ENCODE peak calls at places on chromosomes 3 and 15, in four cellular contexts. C is endothelial cell, D is neural crest cell, Y is HepG2. Q is an unnamed sample.

GRCh38 chr3:188956839-188957489 is 214.8 kb upstream of the TPRG1 start:
- DNase-seq in C (peak), D (peak), Y (peak), Q (peak)

GRCh38 chr3:136899622-136900158 is 37.7 kb downstream of the NCK1 start:
- DNase-seq in C (no peak), D (no peak), Y (no peak), Q (no peak)

GRCh38 chr15:22253676-22254408 is 173.5 kb downstream of the OR4M2 start:
- DNase-seq in C (no peak), D (no peak), Y (no peak), Q (no peak)

GRCh38 chr15:57012557-57012956 is 94.1 kb downstream of the TCF12 start:
- DNase-seq in C (no peak), D (no peak), Y (no peak), Q (no peak)

GRCh38 chr3:100769693-100770092 is 60.4 kb downstream of the TFG start:
- DNase-seq in C (no peak), D (no peak), Y (no peak), Q (no peak)

GRCh38 chr3:122493296-122493695 is 21.4 kb downstream of the KPNA1 start:
- DNase-seq in C (no peak), D (no peak), Y (no peak), Q (no peak)

GRCh38 chr3:188881954-188882641 is 289.7 kb upstream of the TPRG1 start:
- DNase-seq in C (no peak), D (no peak), Y (peak), Q (no peak)

GRCh38 chr3:117455782-117456181 is 746.2 kb downstream of the TUSC7 start:
- DNase-seq in C (no peak), D (no peak), Y (no peak), Q (no peak)

GRCh38 chr15:74816624-74817369 is 4.2 kb downstream of the LMAN1L start:
- DNase-seq in C (no peak), D (no peak), Y (no peak), Q (no peak)

GRCh38 chr15:100373942-100374341 is 32.2 kb upstream of the ADAMTS17 start:
- DNase-seq in C (no peak), D (no peak), Y (no peak), Q (no peak)

GRCh38 chr3:23389089-23389488 is 186.0 kb downstream of the UBE2E2 start:
- DNase-seq in C (peak), D (no peak), Y (no peak), Q (no peak)

GRCh38 chr3:170802164-170803151 is 67.5 kb downstream of the RPL22L1 start:
- DNase-seq in C (no peak), D (no peak), Y (no peak), Q (no peak)

GRCh38 chr3:106699093-106699492 is 678.1 kb upstream of the CCDC54 start:
- DNase-seq in C (no peak), D (no peak), Y (no peak), Q (no peak)

GRCh38 chr3:49316696-49317457 is 23.0 kb downstream of the USP4 start:
- DNase-seq in C (no peak), D (no peak), Y (no peak), Q (no peak)

GRCh38 chr3:177905895-177906511 is 630.2 kb upstream of the KCNMB2 start:
- DNase-seq in C (no peak), D (no peak), Y (no peak), Q (peak)

GRCh38 chr3:150879141-150879540 is 26.1 kb downstream of the MINDY4B start:
- DNase-seq in C (no peak), D (no peak), Y (no peak), Q (no peak)

GRCh38 chr3:151837057-151837456 is 23.1 kb downstream of the AADAC start:
- DNase-seq in C (no peak), D (no peak), Y (no peak), Q (peak)

GRCh38 chr3:9815986-9816385 is 5.9 kb downstream of the TTLL3 start:
- DNase-seq in C (no peak), D (no peak), Y (no peak), Q (no peak)
- TF ChIP-seq CTCF in C (no peak), D (no peak), Y (no peak), Q (no peak)

DNA sequence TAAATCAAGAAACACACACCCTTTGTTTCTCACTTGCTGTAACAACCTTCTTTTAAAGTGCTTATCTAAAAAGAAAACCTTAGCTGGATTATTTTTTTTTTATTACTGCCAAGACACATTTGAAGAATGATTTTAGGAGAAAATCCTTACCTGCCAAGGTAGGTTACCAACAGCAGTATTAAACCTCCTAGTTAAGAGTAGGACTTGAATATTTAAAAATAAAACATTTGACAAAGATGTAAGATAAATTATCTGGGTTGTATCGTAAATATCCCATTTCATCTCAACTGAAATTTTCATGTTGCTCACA is 192.1 kb downstream of the PDZRN3 start:
- DNase-seq in C (no peak), D (no peak), Y (no peak), Q (no peak)
- TF ChIP-seq CTCF in C (peak), D (peak), Y (no peak), Q (no peak)

DNA sequence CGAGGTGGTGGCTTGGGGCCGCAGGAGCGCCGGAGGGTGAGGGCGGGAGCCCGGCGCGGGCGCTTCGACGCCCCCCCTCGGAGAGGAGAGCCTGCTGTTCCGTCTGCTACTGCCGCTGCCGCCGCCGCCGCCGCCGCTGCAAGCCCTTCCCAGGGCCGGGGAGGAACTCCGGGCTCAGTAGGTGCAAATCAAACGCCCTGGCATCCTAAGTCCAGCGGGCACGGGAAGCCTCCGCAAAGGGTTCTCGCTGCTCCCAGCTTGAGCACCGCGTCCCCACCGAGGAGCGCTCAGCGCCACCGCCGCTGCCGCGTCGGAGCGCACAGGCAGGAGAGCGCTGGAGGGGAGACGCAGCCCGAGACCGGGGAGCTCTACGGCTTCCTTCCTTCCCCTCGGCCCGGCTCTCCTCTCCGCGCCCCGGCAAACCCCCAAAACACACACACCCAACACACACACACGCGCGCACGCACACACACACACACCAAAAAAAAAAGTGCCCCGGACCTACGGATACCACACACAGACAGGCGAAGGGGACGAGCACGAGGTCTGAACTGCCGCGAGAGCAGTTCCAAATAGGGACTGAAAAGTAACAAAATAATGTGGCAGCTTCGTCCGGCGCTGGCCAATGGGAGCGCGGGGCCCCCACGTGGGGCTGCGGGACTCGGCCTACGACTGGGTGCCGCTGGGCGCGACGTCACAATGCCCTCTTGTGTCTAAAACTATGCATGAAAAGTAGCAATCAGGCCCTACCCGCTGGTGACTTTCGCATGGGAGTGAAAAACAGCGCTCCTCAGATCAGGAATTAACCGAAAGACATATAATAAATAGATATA is at the start of gene TLE3:
- DNase-seq in C (peak), D (peak), Y (peak), Q (peak)
- TF ChIP-seq CTCF in C (no peak), D (peak), Y (peak), Q (no peak)

GRCh38 chr3:115666081-115666480 is 42.8 kb downstream of the GAP43 start:
- DNase-seq in C (no peak), D (no peak), Y (no peak), Q (no peak)

GRCh38 chr3:115671761-115672455 is 48.6 kb downstream of the GAP43 start:
- DNase-seq in C (no peak), D (no peak), Y (no peak), Q (no peak)

GRCh38 chr3:115663414-115663813 is 40.1 kb downstream of the GAP43 start:
- DNase-seq in C (no peak), D (no peak), Y (no peak), Q (no peak)

GRCh38 chr3:115670911-115671310 is 47.6 kb downstream of the GAP43 start:
- DNase-seq in C (no peak), D (no peak), Y (no peak), Q (no peak)

GRCh38 chr3:115667175-115668065 is 44.1 kb downstream of the GAP43 start:
- DNase-seq in C (no peak), D (no peak), Y (no peak), Q (no peak)
- TF ChIP-seq CTCF in C (no peak), D (no peak), Y (no peak), Q (no peak)

GRCh38 chr3:148128136-148128535 is 569.6 kb upstream of the AGTR1 start:
- DNase-seq in C (no peak), D (no peak), Y (no peak), Q (no peak)
- TF ChIP-seq CTCF in C (no peak), D (no peak), Y (peak), Q (no peak)

GRCh38 chr3:125053304-125053699 is 2.5 kb downstream of the HEG1 start:
- DNase-seq in C (no peak), D (no peak), Y (no peak), Q (no peak)

GRCh38 chr3:125055165-125055912 is 458 bp downstream of the HEG1 start:
- DNase-seq in C (no peak), D (no peak), Y (no peak), Q (peak)

GRCh38 chr3:125055913-125056705 is at the start of gene HEG1:
- DNase-seq in C (peak), D (peak), Y (peak), Q (peak)

GRCh38 chr3:125052671-125053303 is 3.0 kb downstream of the HEG1 start:
- DNase-seq in C (no peak), D (no peak), Y (peak), Q (no peak)

DNA sequence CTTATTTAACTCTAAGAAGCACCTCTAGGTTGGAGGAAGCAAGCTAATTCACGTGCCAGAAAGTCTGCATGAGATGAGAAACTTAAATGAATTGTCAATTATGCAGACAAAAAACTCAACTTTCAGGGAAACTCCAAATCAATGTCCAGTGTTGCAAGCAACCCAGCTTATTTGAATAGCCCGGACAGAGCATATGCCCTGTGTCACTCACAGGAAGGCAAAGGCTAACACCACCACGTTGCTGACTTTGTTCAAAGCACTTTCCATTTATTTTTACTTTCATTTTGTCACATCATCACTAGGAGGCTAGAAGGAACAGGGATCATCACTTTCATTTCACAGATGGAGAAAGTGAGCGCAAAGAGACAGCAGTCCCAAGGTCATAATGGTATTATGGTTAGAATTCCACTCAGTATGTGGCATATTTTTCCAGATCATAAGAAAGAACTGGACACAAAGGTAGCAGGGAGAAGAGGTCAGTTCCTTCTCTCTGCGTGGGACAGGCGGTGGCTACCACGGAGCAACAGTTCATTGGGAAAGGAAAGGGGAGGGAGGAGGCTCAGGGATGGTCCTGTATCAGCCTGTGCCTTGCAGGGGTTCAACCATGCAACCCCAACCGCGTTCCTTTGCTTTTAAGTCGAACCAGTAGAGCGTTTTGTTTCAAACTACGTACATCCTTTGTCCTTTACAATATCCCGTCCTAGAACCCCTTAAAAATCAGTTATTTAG is 1.2 kb downstream of the HEG1 start:
- DNase-seq in C (no peak), D (no peak), Y (peak), Q (no peak)
- TF ChIP-seq CTCF in C (no peak), D (peak), Y (no peak), Q (no peak)

GRCh38 chr3:128068156-128068620 is 16.0 kb downstream of the SEC61A1 start:
- DNase-seq in C (peak), D (peak), Y (peak), Q (peak)
- TF ChIP-seq CTCF in C (peak), D (peak), Y (peak), Q (peak)

DNA sequence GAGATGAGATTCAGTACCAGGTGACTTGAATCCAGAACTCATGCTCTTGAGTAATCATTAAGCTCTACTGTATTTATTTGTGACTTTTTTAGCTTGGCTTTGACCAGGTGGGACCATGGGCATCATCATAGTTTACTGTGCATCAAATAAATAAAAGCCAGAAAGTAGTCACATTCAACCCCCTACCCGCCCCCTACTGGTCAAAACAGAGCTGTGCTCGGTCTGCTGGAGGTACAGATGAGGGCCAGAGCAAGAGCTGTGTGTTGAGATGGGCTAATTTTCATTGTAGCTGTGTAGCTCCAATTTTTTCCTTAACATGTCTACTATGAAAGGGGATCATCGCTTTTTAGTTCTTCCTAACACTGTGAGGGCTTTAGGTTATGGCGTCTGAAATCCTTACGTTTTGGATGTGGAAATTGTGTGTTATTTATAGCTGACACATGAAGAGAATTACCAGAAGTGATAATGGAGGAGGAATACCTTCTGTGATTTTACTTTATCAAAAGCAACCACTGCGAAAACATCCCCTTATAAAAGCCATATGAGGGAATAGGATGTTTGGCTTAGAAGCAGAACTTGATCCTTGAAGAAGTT is 375.1 kb downstream of the PTPRG start:
- DNase-seq in C (peak), D (peak), Y (peak), Q (no peak)
- TF ChIP-seq CTCF in C (peak), D (peak), Y (peak), Q (no peak)

GRCh38 chr15:43881944-43882343 is 55.1 kb downstream of the WDR76 start:
- DNase-seq in C (peak), D (no peak), Y (no peak), Q (no peak)

GRCh38 chr15:43877371-43877770 is 50.6 kb downstream of the WDR76 start:
- DNase-seq in C (no peak), D (no peak), Y (peak), Q (no peak)

GRCh38 chr15:43880406-43881184 is 53.8 kb downstream of the WDR76 start:
- DNase-seq in C (no peak), D (no peak), Y (no peak), Q (no peak)

GRCh38 chr15:43878466-43878865 is 51.7 kb downstream of the WDR76 start:
- DNase-seq in C (no peak), D (no peak), Y (no peak), Q (no peak)

DNA sequence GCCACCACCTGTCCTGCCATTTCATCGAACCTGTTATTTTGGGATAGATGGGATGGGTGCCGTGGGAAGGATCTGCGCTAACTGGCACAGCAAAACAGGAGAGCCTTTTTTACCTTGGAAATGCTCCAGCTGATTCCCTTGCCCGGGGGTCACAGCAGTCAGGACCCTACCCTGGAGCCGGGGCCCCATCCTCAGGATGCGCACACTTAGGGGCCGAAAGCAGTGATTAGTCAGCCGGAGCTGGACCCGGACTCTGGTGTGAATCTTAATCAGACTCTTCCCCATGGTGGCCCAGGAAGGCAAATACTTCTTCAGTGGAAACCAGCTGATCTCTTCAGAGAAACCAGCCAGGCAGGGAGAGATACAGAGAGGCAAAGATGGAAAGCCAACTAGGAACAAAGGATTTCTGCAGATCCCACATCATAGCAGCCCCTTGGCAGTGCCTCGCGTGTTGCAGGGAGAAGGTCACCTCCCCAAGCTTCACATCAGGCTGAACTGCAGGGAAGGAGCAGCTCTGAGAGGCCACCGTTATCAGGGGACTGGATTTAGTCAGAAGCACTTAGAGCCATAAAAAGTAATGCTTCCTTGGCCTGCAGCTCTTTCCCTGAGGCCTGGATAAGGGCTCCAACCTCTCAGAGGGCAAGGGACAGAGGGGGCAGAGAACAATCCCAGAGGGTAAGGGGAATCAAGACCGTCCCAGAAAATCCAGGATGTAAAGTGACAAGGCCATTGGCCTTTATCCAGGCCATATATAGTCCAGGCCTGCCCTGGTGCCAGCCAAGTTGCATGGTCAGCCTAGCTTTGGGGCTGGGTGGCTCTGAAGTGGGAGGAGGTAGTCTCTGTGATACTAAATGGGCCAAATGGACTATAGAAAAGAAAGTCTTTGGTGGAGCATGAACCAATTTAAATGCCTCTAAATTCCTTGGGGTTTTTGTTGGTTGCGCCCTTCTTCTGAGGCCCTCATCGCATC is 52.9 kb downstream of the WDR76 start:
- DNase-seq in C (no peak), D (no peak), Y (no peak), Q (no peak)
- TF ChIP-seq CTCF in C (no peak), D (no peak), Y (no peak), Q (no peak)

DNA sequence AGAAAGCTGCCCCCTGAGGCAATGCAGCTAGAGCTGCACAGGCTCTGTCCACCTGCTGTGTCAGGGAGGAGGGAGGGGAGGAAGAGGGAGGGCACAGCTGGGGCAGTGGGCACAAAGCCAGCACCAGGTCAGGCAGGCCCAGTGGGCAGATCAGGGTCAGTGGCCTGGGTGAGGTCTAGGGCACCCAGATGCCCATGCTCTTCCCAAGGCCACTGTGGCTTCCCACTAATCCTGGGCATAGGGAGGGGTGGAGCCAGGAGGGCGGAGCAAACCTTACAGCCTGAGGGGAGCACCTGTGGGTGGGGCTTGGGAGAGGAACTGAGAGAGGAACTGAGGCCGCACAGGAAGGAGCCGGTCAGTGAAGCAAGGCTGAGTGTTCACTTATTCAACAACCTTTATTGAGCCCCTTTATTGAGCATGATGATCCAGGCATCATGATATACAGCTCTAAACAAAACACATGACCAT is 55.1 kb downstream of the RHCG start:
- DNase-seq in C (no peak), D (no peak), Y (no peak), Q (peak)
- TF ChIP-seq CTCF in C (no peak), D (no peak), Y (no peak), Q (no peak)